ENCODE peak calls at places on chromosomes 11 and 22, in nine cellular contexts. Q is activated gamma-delta T cell treated with anti-CD3 and anti-CD28 coated beads, Interleukin-2, amount 50 U/mL, for 16 hours; I is NB4; X is activated CD8-positive, alpha-beta memory T cell treated with anti-CD3 and anti-CD28 coated beads, Interleukin-2, amount 50 U/mL, for 48 hours; O is activated T-cell treated with anti-CD3 and anti-CD28 coated beads for 1 hour; R is cardiac fibroblast; T is AG04450; D is hepatocyte; G is fibroblast of lung. N is an unnamed sample.

GRCh38 chr11:2466069-2466801 is 21.4 kb downstream of the KCNQ1 start:
- DNase-seq in O (no peak), D (no peak), T (no peak), R (no peak), I (no peak), G (no peak), X (peak; percentile 51), Q (no peak), N (no peak)

GRCh38 chr22:25025586-25025985 is 73.1 kb downstream of the KIAA1671 start:
- DNase-seq in R (no peak), Q (no peak), O (no peak), X (no peak), G (no peak), D (no peak), I (no peak), T (no peak), N (no peak)

GRCh38 chr11:61057615-61058014 is 44.7 kb upstream of the CD5 start:
- DNase-seq in O (no peak), G (no peak), T (no peak), X (peak; percentile 48), I (no peak), D (no peak), R (no peak), Q (no peak), N (no peak)

GRCh38 chr11:21771097-21771496 is 421.8 kb upstream of the ANO5 start:
- DNase-seq in G (no peak), Q (no peak), T (no peak), I (no peak), R (no peak), D (no peak), O (no peak), X (no peak), N (no peak)

GRCh38 chr22:22358136-22358535 is 113.5 kb downstream of the VPREB1 start:
- DNase-seq in R (no peak), O (no peak), I (no peak), Q (no peak), G (no peak), D (no peak), T (no peak), X (no peak), N (no peak)

GRCh38 chr22:36017661-36018091 is 10.9 kb downstream of the RBFOX2 start:
- DNase-seq in R (no peak), I (peak; percentile 51), T (no peak), O (no peak), Q (no peak), X (no peak), D (no peak), G (no peak), N (no peak)

GRCh38 chr11:82818399-82819043 is 81.7 kb downstream of the PRCP start:
- DNase-seq in O (no peak), R (no peak), Q (no peak), D (peak; percentile 10), X (no peak), I (no peak), G (no peak), T (no peak), N (no peak)

GRCh38 chr11:62472063-62472884 is 53.4 kb downstream of the SCGB1A1 start:
- DNase-seq in X (no peak), O (no peak), I (peak; percentile 76), G (peak; percentile 74), D (peak; percentile 68), Q (no peak), T (no peak), R (peak; percentile 25), N (no peak)

GRCh38 chr11:4610258-4610935 is 2.4 kb upstream of the TRIM68 start:
- DNase-seq in Q (no peak), D (no peak), T (no peak), R (peak; percentile 12), G (peak; percentile 3), O (no peak), X (no peak), I (no peak), N (no peak)

GRCh38 chr11:83035070-83035854 is 36.4 kb downstream of the RAB30 start:
- DNase-seq in R (peak; percentile 80), O (no peak), G (peak; percentile 29), X (no peak), I (peak; percentile 39), T (no peak), Q (no peak), D (no peak), N (no peak)

GRCh38 chr22:49016909-49017768 is 810.5 kb downstream of the BRD1 start:
- DNase-seq in R (no peak), I (no peak), O (no peak), G (no peak), D (no peak), Q (no peak), X (peak; percentile 12), T (no peak), N (peak; percentile 15)